ENCODE peak calls at places on chromosome 6, in six cellular contexts. One of them, this sample, is unnamed. For H3K27me3, the result is how much of the 10 kb centered on the place peaks cover.

GRCh38 chr6:110446405-110446804 is 30.0 kb downstream of the SLC22A16 start:
- DNase-seq in Peyer's patch: no peak
- DNase-seq in lower lobe of right lung: no peak
- DNase-seq in BJ: no peak
- DNase-seq in cardiac muscle cell: no peak
- DNase-seq in upper lobe of right lung: no peak
- DNase-seq in this sample: no peak

GRCh38 chr6:3748208-3748701 is 3.3 kb downstream of the PXDC1 start:
- DNase-seq in Peyer's patch: peak
- DNase-seq in lower lobe of right lung: peak
- DNase-seq in BJ: peak
- DNase-seq in cardiac muscle cell: peak
- DNase-seq in upper lobe of right lung: no peak
- DNase-seq in this sample: no peak

GRCh38 chr6:156942266-156942665 is 165.1 kb downstream of the ARID1B start:
- DNase-seq in Peyer's patch: no peak
- DNase-seq in lower lobe of right lung: no peak
- DNase-seq in BJ: no peak
- DNase-seq in cardiac muscle cell: no peak
- DNase-seq in upper lobe of right lung: no peak
- DNase-seq in this sample: no peak

GRCh38 chr6:39177130-39177529 is 52.1 kb downstream of the KCNK5 start:
- DNase-seq in Peyer's patch: no peak
- DNase-seq in lower lobe of right lung: no peak
- DNase-seq in BJ: no peak
- DNase-seq in cardiac muscle cell: no peak
- DNase-seq in upper lobe of right lung: no peak
- DNase-seq in this sample: no peak

GRCh38 chr6:73802366-73802765 is 106.4 kb downstream of the CD109 start:
- DNase-seq in Peyer's patch: no peak
- DNase-seq in lower lobe of right lung: no peak
- DNase-seq in BJ: no peak
- DNase-seq in cardiac muscle cell: no peak
- DNase-seq in upper lobe of right lung: no peak
- DNase-seq in this sample: no peak

GRCh38 chr6:16799279-16800193 is 38.3 kb upstream of the ATXN1 start:
- DNase-seq in Peyer's patch: no peak
- DNase-seq in lower lobe of right lung: no peak
- DNase-seq in BJ: peak
- DNase-seq in cardiac muscle cell: peak
- DNase-seq in upper lobe of right lung: no peak
- DNase-seq in this sample: no peak

GRCh38 chr6:48535569-48535968 is 424.6 kb upstream of the PTCHD4 start:
- DNase-seq in Peyer's patch: no peak
- DNase-seq in lower lobe of right lung: no peak
- DNase-seq in BJ: no peak
- DNase-seq in cardiac muscle cell: peak
- DNase-seq in upper lobe of right lung: no peak
- DNase-seq in this sample: peak

GRCh38 chr6:105650367-105650766 is 247.5 kb upstream of the PREP start:
- DNase-seq in Peyer's patch: no peak
- DNase-seq in lower lobe of right lung: no peak
- DNase-seq in BJ: no peak
- DNase-seq in cardiac muscle cell: no peak
- DNase-seq in upper lobe of right lung: no peak
- DNase-seq in this sample: no peak

GRCh38 chr6:87397656-87398055 is 10.1 kb upstream of the CFAP206 start:
- DNase-seq in Peyer's patch: no peak
- DNase-seq in lower lobe of right lung: no peak
- DNase-seq in BJ: no peak
- DNase-seq in cardiac muscle cell: no peak
- DNase-seq in upper lobe of right lung: no peak
- DNase-seq in this sample: no peak

GRCh38 chr6:83152913-83153312 is 40.2 kb downstream of the PGM3 start:
- DNase-seq in Peyer's patch: no peak
- DNase-seq in lower lobe of right lung: no peak
- DNase-seq in BJ: no peak
- DNase-seq in cardiac muscle cell: no peak
- DNase-seq in upper lobe of right lung: no peak
- DNase-seq in this sample: no peak

GRCh38 chr6:7171733-7172132 is 64.0 kb downstream of the RREB1 start:
- DNase-seq in Peyer's patch: no peak
- DNase-seq in lower lobe of right lung: no peak
- DNase-seq in BJ: no peak
- DNase-seq in cardiac muscle cell: no peak
- DNase-seq in upper lobe of right lung: no peak
- DNase-seq in this sample: no peak

GRCh38 chr6:44606506-44606905 is 219.0 kb downstream of the CDC5L start:
- DNase-seq in Peyer's patch: no peak
- DNase-seq in lower lobe of right lung: no peak
- DNase-seq in BJ: no peak
- DNase-seq in cardiac muscle cell: peak
- DNase-seq in upper lobe of right lung: no peak
- DNase-seq in this sample: no peak

GRCh38 chr6:116419069-116419468 is 42.1 kb upstream of the CALHM6 start:
- DNase-seq in Peyer's patch: no peak
- DNase-seq in lower lobe of right lung: no peak
- DNase-seq in BJ: no peak
- DNase-seq in cardiac muscle cell: no peak
- DNase-seq in upper lobe of right lung: no peak
- DNase-seq in this sample: no peak

GRCh38 chr6:95572098-95572497 is 5.2 kb upstream of the MANEA start:
- DNase-seq in Peyer's patch: no peak
- DNase-seq in lower lobe of right lung: no peak
- DNase-seq in BJ: no peak
- DNase-seq in cardiac muscle cell: no peak
- DNase-seq in upper lobe of right lung: no peak
- DNase-seq in this sample: no peak

GRCh38 chr6:159808647-159809046 is 8.6 kb downstream of the PNLDC1 start:
- DNase-seq in Peyer's patch: no peak
- DNase-seq in lower lobe of right lung: no peak
- DNase-seq in BJ: no peak
- DNase-seq in cardiac muscle cell: no peak
- DNase-seq in upper lobe of right lung: no peak
- DNase-seq in this sample: no peak

GRCh38 chr6:75345413-75345812 is 60.8 kb upstream of the TMEM30A start:
- DNase-seq in Peyer's patch: no peak
- DNase-seq in lower lobe of right lung: no peak
- DNase-seq in BJ: no peak
- DNase-seq in cardiac muscle cell: no peak
- DNase-seq in upper lobe of right lung: no peak
- DNase-seq in this sample: no peak

GRCh38 chr6:133778414-133778813 is 110.5 kb upstream of the TCF21 start:
- DNase-seq in Peyer's patch: no peak
- DNase-seq in lower lobe of right lung: no peak
- DNase-seq in BJ: peak
- DNase-seq in cardiac muscle cell: peak
- DNase-seq in upper lobe of right lung: no peak
- DNase-seq in this sample: no peak

GRCh38 chr6:150252714-150253444 is 110.0 kb downstream of the PPP1R14C start:
- DNase-seq in Peyer's patch: no peak
- DNase-seq in lower lobe of right lung: no peak
- DNase-seq in BJ: no peak
- DNase-seq in cardiac muscle cell: no peak
- DNase-seq in upper lobe of right lung: no peak
- DNase-seq in this sample: no peak

GRCh38 chr6:5007531-5007930 is 3.7 kb upstream of the RPP40 start:
- DNase-seq in Peyer's patch: no peak
- DNase-seq in lower lobe of right lung: no peak
- DNase-seq in BJ: no peak
- DNase-seq in cardiac muscle cell: no peak
- DNase-seq in upper lobe of right lung: no peak
- DNase-seq in this sample: no peak

GRCh38 chr6:166862287-166862977 is 93.9 kb downstream of the RNASET2 start:
- DNase-seq in Peyer's patch: no peak
- DNase-seq in lower lobe of right lung: no peak
- DNase-seq in BJ: no peak
- DNase-seq in cardiac muscle cell: peak
- DNase-seq in upper lobe of right lung: no peak
- DNase-seq in this sample: no peak

GRCh38 chr6:16224409-16224808 is 14.0 kb upstream of the GMPR start:
- DNase-seq in Peyer's patch: no peak
- DNase-seq in lower lobe of right lung: no peak
- DNase-seq in BJ: no peak
- DNase-seq in cardiac muscle cell: no peak
- DNase-seq in upper lobe of right lung: no peak
- DNase-seq in this sample: no peak

GRCh38 chr6:129906515-129907077 is 45.5 kb upstream of the TMEM244 start:
- DNase-seq in Peyer's patch: no peak
- DNase-seq in lower lobe of right lung: no peak
- DNase-seq in BJ: no peak
- DNase-seq in cardiac muscle cell: no peak
- DNase-seq in upper lobe of right lung: no peak
- DNase-seq in this sample: no peak

GRCh38 chr6:85389180-85389797 is 60.6 kb upstream of the NT5E start:
- DNase-seq in Peyer's patch: peak
- DNase-seq in lower lobe of right lung: no peak
- DNase-seq in BJ: no peak
- DNase-seq in cardiac muscle cell: no peak
- DNase-seq in upper lobe of right lung: no peak
- DNase-seq in this sample: no peak

GRCh38 chr6:19369770-19370169 is 467.4 kb upstream of the ID4 start:
- DNase-seq in Peyer's patch: no peak
- DNase-seq in lower lobe of right lung: no peak
- DNase-seq in BJ: no peak
- DNase-seq in cardiac muscle cell: no peak
- DNase-seq in upper lobe of right lung: no peak
- DNase-seq in this sample: no peak

GRCh38 chr6:75896526-75896925 is 147.5 kb downstream of the MYO6 start:
- DNase-seq in Peyer's patch: no peak
- DNase-seq in lower lobe of right lung: no peak
- DNase-seq in BJ: no peak
- DNase-seq in cardiac muscle cell: no peak
- DNase-seq in upper lobe of right lung: no peak
- DNase-seq in this sample: no peak

GRCh38 chr6:137353346-137353745 is 134.2 kb upstream of the IFNGR1 start:
- DNase-seq in Peyer's patch: no peak
- DNase-seq in lower lobe of right lung: no peak
- DNase-seq in BJ: no peak
- DNase-seq in cardiac muscle cell: no peak
- DNase-seq in upper lobe of right lung: no peak
- DNase-seq in this sample: peak

GRCh38 chr6:137357948-137358266 is 136.3 kb downstream of the OLIG3 start:
- DNase-seq in Peyer's patch: no peak
- DNase-seq in lower lobe of right lung: no peak
- DNase-seq in BJ: no peak
- DNase-seq in cardiac muscle cell: no peak
- DNase-seq in upper lobe of right lung: no peak
- DNase-seq in this sample: no peak

GRCh38 chr6:137358273-137358672 is 135.9 kb downstream of the OLIG3 start:
- DNase-seq in Peyer's patch: no peak
- DNase-seq in lower lobe of right lung: no peak
- DNase-seq in BJ: no peak
- DNase-seq in cardiac muscle cell: no peak
- DNase-seq in upper lobe of right lung: no peak
- DNase-seq in this sample: no peak

GRCh38 chr6:137353842-137354397 is 134.7 kb upstream of the IFNGR1 start:
- DNase-seq in Peyer's patch: no peak
- DNase-seq in lower lobe of right lung: no peak
- DNase-seq in BJ: no peak
- DNase-seq in cardiac muscle cell: no peak
- DNase-seq in upper lobe of right lung: no peak
- DNase-seq in this sample: no peak

GRCh38 chr6:137357263-137357947 is 136.8 kb downstream of the OLIG3 start:
- DNase-seq in Peyer's patch: no peak
- DNase-seq in lower lobe of right lung: no peak
- DNase-seq in BJ: no peak
- DNase-seq in cardiac muscle cell: no peak
- DNase-seq in upper lobe of right lung: no peak
- DNase-seq in this sample: no peak
- TF ChIP-seq CTCF in Peyer's patch: no peak
- TF ChIP-seq CTCF in lower lobe of right lung: no peak
- TF ChIP-seq CTCF in BJ: no peak
- TF ChIP-seq CTCF in cardiac muscle cell: no peak
- TF ChIP-seq CTCF in upper lobe of right lung: no peak
- TF ChIP-seq CTCF in this sample: no peak

GRCh38 chr6:33577106-33577535 is 3.0 kb downstream of the BAK1 start:
- DNase-seq in Peyer's patch: peak
- DNase-seq in lower lobe of right lung: peak
- DNase-seq in BJ: no peak
- DNase-seq in cardiac muscle cell: no peak
- DNase-seq in upper lobe of right lung: peak
- DNase-seq in this sample: no peak
- H3K4me3 ChIP-seq in Peyer's patch: no peak
- H3K4me3 ChIP-seq in lower lobe of right lung: no peak
- H3K4me3 ChIP-seq in BJ: no peak
- H3K4me3 ChIP-seq in cardiac muscle cell: no peak
- H3K4me3 ChIP-seq in upper lobe of right lung: no peak
- H3K4me3 ChIP-seq in this sample: no peak

DNA sequence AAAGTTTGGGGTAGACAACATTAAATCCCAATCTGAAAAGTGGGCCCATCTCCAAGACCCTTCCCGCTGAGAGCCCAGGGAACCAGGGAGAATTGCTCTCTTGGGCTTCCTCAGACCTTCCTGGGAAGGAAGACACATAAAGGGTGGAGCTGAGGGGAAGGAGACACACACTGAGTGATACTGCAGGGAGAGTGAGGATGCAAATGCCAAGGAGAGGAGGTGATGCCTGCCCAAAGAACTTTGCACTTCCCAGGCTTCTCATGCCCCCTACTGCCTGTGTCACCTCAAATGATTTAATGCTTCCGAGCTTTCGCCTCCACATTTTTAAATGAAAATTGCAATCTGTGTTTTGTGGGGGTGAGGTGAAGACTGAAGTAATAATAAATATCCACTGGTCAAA is 7.5 kb upstream of the BTN2A1 start:
- DNase-seq in Peyer's patch: no peak
- DNase-seq in lower lobe of right lung: no peak
- DNase-seq in BJ: no peak
- DNase-seq in cardiac muscle cell: no peak
- DNase-seq in upper lobe of right lung: no peak
- DNase-seq in this sample: no peak
- H3K27me3 ChIP-seq in Peyer's patch: under half
- H3K27me3 ChIP-seq in lower lobe of right lung: under half
- H3K27me3 ChIP-seq in BJ: under half
- H3K27me3 ChIP-seq in cardiac muscle cell: under half
- H3K27me3 ChIP-seq in upper lobe of right lung: under half
- H3K27me3 ChIP-seq in this sample: under half

GRCh38 chr6:25170640-25171039 is 108.5 kb upstream of the CARMIL1 start:
- DNase-seq in Peyer's patch: no peak
- DNase-seq in lower lobe of right lung: no peak
- DNase-seq in BJ: no peak
- DNase-seq in cardiac muscle cell: no peak
- DNase-seq in upper lobe of right lung: no peak
- DNase-seq in this sample: no peak
- TF ChIP-seq CTCF in Peyer's patch: no peak
- TF ChIP-seq CTCF in lower lobe of right lung: no peak
- TF ChIP-seq CTCF in BJ: no peak
- TF ChIP-seq CTCF in cardiac muscle cell: no peak
- TF ChIP-seq CTCF in upper lobe of right lung: no peak
- TF ChIP-seq CTCF in this sample: no peak

GRCh38 chr6:56087421-56087820 is 160.0 kb downstream of the COL21A1 start:
- DNase-seq in Peyer's patch: no peak
- DNase-seq in lower lobe of right lung: no peak
- DNase-seq in BJ: no peak
- DNase-seq in cardiac muscle cell: peak
- DNase-seq in upper lobe of right lung: no peak
- DNase-seq in this sample: no peak
- H3K4me3 ChIP-seq in Peyer's patch: no peak
- H3K4me3 ChIP-seq in lower lobe of right lung: no peak
- H3K4me3 ChIP-seq in BJ: no peak
- H3K4me3 ChIP-seq in cardiac muscle cell: no peak
- H3K4me3 ChIP-seq in upper lobe of right lung: no peak
- H3K4me3 ChIP-seq in this sample: no peak

GRCh38 chr6:108029226-108029921 is 45.2 kb downstream of the OSTM1 start:
- DNase-seq in Peyer's patch: no peak
- DNase-seq in lower lobe of right lung: no peak
- DNase-seq in BJ: no peak
- DNase-seq in cardiac muscle cell: no peak
- DNase-seq in upper lobe of right lung: no peak
- DNase-seq in this sample: no peak
- H3K27me3 ChIP-seq in Peyer's patch: under half
- H3K27me3 ChIP-seq in lower lobe of right lung: under half
- H3K27me3 ChIP-seq in BJ: under half
- H3K27me3 ChIP-seq in cardiac muscle cell: under half
- H3K27me3 ChIP-seq in upper lobe of right lung: under half
- H3K27me3 ChIP-seq in this sample: under half

This sample was measured in kidney epithelial cell.